ENCODE peak calls at places on chromosomes 11 and 22, in six cellular contexts. H is A549, C is Caco-2, N is transverse colon, U is OCI-LY7, W is A673. I is an unnamed sample. For H3K4me1 and H3K9me3, the result is how much of the 10 kb centered on the place peaks cover.

GRCh38 chr11:69102732-69103615 is 52.8 kb upstream of the SMIM38 start:
- DNase-seq in C (peak), N (no peak), H (no peak), U (no peak), W (peak), I (no peak)

GRCh38 chr11:90556612-90557011 is 333.8 kb upstream of the CHORDC1 start:
- DNase-seq in N (no peak), U (no peak), C (no peak), W (no peak), H (no peak), I (no peak)

GRCh38 chr11:85884581-85885021 is 29.4 kb downstream of the CCDC83 start:
- DNase-seq in U (no peak), H (no peak), C (no peak), N (no peak), W (no peak), I (no peak)

GRCh38 chr11:100890779-100891178 is 203.7 kb downstream of the ARHGAP42 start:
- DNase-seq in H (no peak), N (no peak), U (no peak), W (no peak), C (no peak), I (no peak)

GRCh38 chr11:2302844-2303626 is 1.2 kb downstream of the TSPAN32 start:
- DNase-seq in W (no peak), H (no peak), N (no peak), U (no peak), C (no peak), I (no peak)

GRCh38 chr11:27720277-27720830 is 20.1 kb upstream of the BDNF start:
- DNase-seq in W (peak), C (peak), H (peak), N (peak), U (no peak), I (no peak)

GRCh38 chr11:69666752-69667536 is 8.2 kb downstream of the LTO1 start:
- DNase-seq in W (no peak), H (no peak), C (no peak), N (no peak), U (no peak), I (no peak)

GRCh38 chr11:46674463-46675287 is 25.7 kb downstream of the ARHGAP1 start:
- DNase-seq in C (peak), H (no peak), U (peak), W (no peak), N (peak), I (peak)

GRCh38 chr11:121067453-121067852 is 33.6 kb upstream of the TECTA start:
- DNase-seq in H (peak), U (no peak), N (no peak), C (peak), W (no peak), I (no peak)

GRCh38 chr22:24410110-24410856 is 17.1 kb upstream of the ADORA2A start:
- DNase-seq in U (no peak), N (no peak), H (no peak), W (no peak), C (no peak), I (no peak)

GRCh38 chr22:37457093-37457893 is 28.9 kb downstream of the MFNG start:
- DNase-seq in C (peak), N (peak), U (peak), W (peak), H (peak), I (peak)

GRCh38 chr11:65556470-65557279 is 1.5 kb downstream of the LTBP3 start:
- DNase-seq in H (peak), N (no peak), U (no peak), C (peak), W (no peak), I (no peak)
- H3K4me1 ChIP-seq in H (half or more), N (under half), U (under half), C (half or more), W (under half), I (half or more)

GRCh38 chr11:67055812-67056211 is 835 bp upstream of the RHOD start:
- DNase-seq in C (peak), W (no peak), N (no peak), U (no peak), H (no peak), I (no peak)
- H3K4me3 ChIP-seq in C (peak), W (no peak), N (no peak), U (no peak), H (peak), I (no peak)

DNA sequence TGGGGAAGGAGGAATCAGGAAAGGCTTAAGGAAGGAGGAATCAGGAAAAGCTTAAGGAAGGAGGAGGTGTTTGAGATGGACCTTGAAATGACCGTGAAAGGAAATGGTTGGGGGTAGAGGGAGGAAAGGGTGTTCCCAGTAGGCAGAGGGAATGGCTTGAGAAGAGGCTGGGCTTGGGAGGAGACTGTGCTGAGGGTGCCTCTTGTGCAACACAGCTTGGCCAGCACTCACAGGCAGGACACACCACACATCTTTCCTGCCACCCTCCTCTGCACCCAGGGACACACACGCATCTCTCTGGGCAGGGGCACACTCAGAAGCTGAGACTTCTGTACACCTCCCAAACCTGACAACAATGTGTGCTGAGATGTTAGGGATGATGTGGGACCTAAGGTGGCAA is 151.4 kb downstream of the FBXO7 start:
- DNase-seq in W (no peak), C (no peak), U (no peak), N (no peak), H (no peak), I (no peak)
- H3K9me3 ChIP-seq in W (under half), C (under half), U (under half), N (under half), H (under half), I (under half)

GRCh38 chr11:111736621-111737055 is 29.6 kb downstream of the PPP2R1B start:
- DNase-seq in U (no peak), H (no peak), C (no peak), N (no peak), W (no peak), I (no peak)
- H3K4me1 ChIP-seq in U (under half), H (under half), C (under half), N (under half), W (under half), I (under half)

GRCh38 chr22:29308791-29309262 is 2.4 kb downstream of the GAS2L1 start:
- DNase-seq in W (no peak), U (no peak), N (peak), C (peak), H (no peak), I (no peak)
- H3K4me3 ChIP-seq in W (no peak), U (no peak), N (no peak), C (no peak), H (no peak), I (no peak)